ENCODE peak calls at places on chromosomes 5 and 9, in five cellular contexts. One of them, this sample, is unnamed.

GRCh38 chr5:95946451-95946850 is 15.2 kb downstream of the ELL2 start:
- DNase-seq in PC-3: no peak
- DNase-seq in uterus: no peak
- DNase-seq in heart right ventricle: no peak
- DNase-seq in HepG2: peak; percentile 48
- DNase-seq in this sample: no peak

GRCh38 chr5:55218966-55219365 is 8.1 kb downstream of the MCIDAS start:
- DNase-seq in PC-3: peak; percentile 79
- DNase-seq in uterus: no peak
- DNase-seq in heart right ventricle: no peak
- DNase-seq in HepG2: no peak
- DNase-seq in this sample: peak; percentile 85

GRCh38 chr5:35954175-35954574 is 15.8 kb upstream of the CAPSL start:
- DNase-seq in PC-3: no peak
- DNase-seq in uterus: no peak
- DNase-seq in heart right ventricle: no peak
- DNase-seq in HepG2: no peak
- DNase-seq in this sample: no peak

GRCh38 chr5:143243103-143243502 is 160.4 kb downstream of the NR3C1 start:
- DNase-seq in PC-3: no peak
- DNase-seq in uterus: no peak
- DNase-seq in heart right ventricle: no peak
- DNase-seq in HepG2: no peak
- DNase-seq in this sample: no peak

GRCh38 chr5:8814081-8814480 is 731.8 kb downstream of the SEMA5A start:
- DNase-seq in PC-3: no peak
- DNase-seq in uterus: no peak
- DNase-seq in heart right ventricle: no peak
- DNase-seq in HepG2: no peak
- DNase-seq in this sample: no peak

GRCh38 chr9:93958121-93958874 is 3.1 kb upstream of the BARX1 start:
- DNase-seq in PC-3: no peak
- DNase-seq in uterus: no peak
- DNase-seq in heart right ventricle: no peak
- DNase-seq in HepG2: no peak
- DNase-seq in this sample: no peak

GRCh38 chr9:91867740-91868139 is 82.3 kb downstream of the ROR2 start:
- DNase-seq in PC-3: no peak
- DNase-seq in uterus: no peak
- DNase-seq in heart right ventricle: no peak
- DNase-seq in HepG2: no peak
- DNase-seq in this sample: no peak

GRCh38 chr5:102090770-102091169 is 205.3 kb downstream of the SLCO4C1 start:
- DNase-seq in PC-3: peak; percentile 53
- DNase-seq in uterus: no peak
- DNase-seq in heart right ventricle: no peak
- DNase-seq in HepG2: peak; percentile 77
- DNase-seq in this sample: no peak

GRCh38 chr5:118577621-118578020 is 410.7 kb downstream of the DTWD2 start:
- DNase-seq in PC-3: no peak
- DNase-seq in uterus: no peak
- DNase-seq in heart right ventricle: no peak
- DNase-seq in HepG2: no peak
- DNase-seq in this sample: no peak

GRCh38 chr5:17024686-17025180 is 88.6 kb upstream of the MYO10 start:
- DNase-seq in PC-3: peak; percentile 77
- DNase-seq in uterus: no peak
- DNase-seq in heart right ventricle: no peak
- DNase-seq in HepG2: no peak
- DNase-seq in this sample: no peak
- H3K4me1 ChIP-seq in PC-3: peaks cover 6% of the 10 kb centered on the region
- H3K4me1 ChIP-seq in uterus: no peaks in the 10 kb centered on the region
- H3K4me1 ChIP-seq in heart right ventricle: no peaks in the 10 kb centered on the region
- H3K4me1 ChIP-seq in HepG2: no peaks in the 10 kb centered on the region
- H3K4me1 ChIP-seq in this sample: no peaks in the 10 kb centered on the region

GRCh38 chr9:130837002-130837511 is 2.0 kb downstream of the ABL1 start:
- DNase-seq in PC-3: no peak
- DNase-seq in uterus: no peak
- DNase-seq in heart right ventricle: no peak
- DNase-seq in HepG2: peak; percentile 69
- DNase-seq in this sample: no peak
- H3K4me3 ChIP-seq in PC-3: peak overlapping the region; percentile 73
- H3K4me3 ChIP-seq in uterus: peak overlapping the region; percentile 85
- H3K4me3 ChIP-seq in heart right ventricle: peak overlapping the region; percentile 63
- H3K4me3 ChIP-seq in HepG2: peak overlapping the region; percentile 66
- H3K4me3 ChIP-seq in this sample: no peak overlapping the region

GRCh38 chr9:117454711-117455110 is 39.9 kb upstream of the ASTN2 start:
- DNase-seq in PC-3: no peak
- DNase-seq in uterus: no peak
- DNase-seq in heart right ventricle: no peak
- DNase-seq in HepG2: no peak
- DNase-seq in this sample: no peak

GRCh38 chr9:117448066-117448465 is 33.2 kb upstream of the ASTN2 start:
- DNase-seq in PC-3: no peak
- DNase-seq in uterus: no peak
- DNase-seq in heart right ventricle: no peak
- DNase-seq in HepG2: no peak
- DNase-seq in this sample: no peak

DNA sequence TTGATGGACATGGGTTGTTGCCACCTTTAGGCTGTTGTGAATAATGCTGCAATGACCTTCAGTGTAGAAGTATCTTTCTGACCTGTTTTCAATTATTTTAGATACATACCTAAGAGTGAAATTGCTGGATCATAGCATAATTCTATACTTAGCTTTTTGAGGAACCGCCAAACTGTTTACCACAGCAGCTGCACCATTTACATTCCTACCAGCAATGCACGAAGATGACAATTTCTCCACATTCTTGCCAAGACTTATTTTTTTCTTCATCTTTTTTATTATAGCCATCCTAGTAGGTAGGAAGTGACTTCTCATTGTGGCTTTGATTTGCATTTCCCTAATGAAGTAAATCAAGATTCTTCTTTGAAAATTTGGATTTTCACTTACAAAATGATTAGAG is 36.5 kb upstream of the ASTN2 start:
- DNase-seq in PC-3: no peak
- DNase-seq in uterus: no peak
- DNase-seq in heart right ventricle: no peak
- DNase-seq in HepG2: no peak
- DNase-seq in this sample: no peak
- H3K4me1 ChIP-seq in PC-3: no peaks in the 10 kb centered on the region
- H3K4me1 ChIP-seq in uterus: no peaks in the 10 kb centered on the region
- H3K4me1 ChIP-seq in heart right ventricle: no peaks in the 10 kb centered on the region
- H3K4me1 ChIP-seq in HepG2: no peaks in the 10 kb centered on the region
- H3K4me1 ChIP-seq in this sample: no peaks in the 10 kb centered on the region

GRCh38 chr5:141875795-141876627 is 2.2 kb downstream of the PCDH1 start:
- DNase-seq in PC-3: peak; percentile 51
- DNase-seq in uterus: no peak
- DNase-seq in heart right ventricle: peak; percentile 39
- DNase-seq in HepG2: no peak
- DNase-seq in this sample: peak; percentile 88

GRCh38 chr5:141873933-141874261 is 4.3 kb downstream of the PCDH1 start:
- DNase-seq in PC-3: no peak
- DNase-seq in uterus: no peak
- DNase-seq in heart right ventricle: no peak
- DNase-seq in HepG2: no peak
- DNase-seq in this sample: no peak

GRCh38 chr5:141874262-141874964 is 3.8 kb downstream of the PCDH1 start:
- DNase-seq in PC-3: no peak
- DNase-seq in uterus: no peak
- DNase-seq in heart right ventricle: no peak
- DNase-seq in HepG2: peak; percentile 37
- DNase-seq in this sample: peak; percentile 82

GRCh38 chr5:141876628-141877477 is 1.4 kb downstream of the PCDH1 start:
- DNase-seq in PC-3: peak; percentile 50
- DNase-seq in uterus: no peak
- DNase-seq in heart right ventricle: no peak
- DNase-seq in HepG2: no peak
- DNase-seq in this sample: peak; percentile 62

GRCh38 chr5:141875022-141875740 is 3.0 kb downstream of the PCDH1 start:
- DNase-seq in PC-3: no peak
- DNase-seq in uterus: no peak
- DNase-seq in heart right ventricle: no peak
- DNase-seq in HepG2: no peak
- DNase-seq in this sample: no peak
- H3K4me3 ChIP-seq in PC-3: peak overlapping the region; percentile 81
- H3K4me3 ChIP-seq in uterus: no peak overlapping the region
- H3K4me3 ChIP-seq in heart right ventricle: peak overlapping the region; percentile 87
- H3K4me3 ChIP-seq in HepG2: peak overlapping the region; percentile 23
- H3K4me3 ChIP-seq in this sample: no peak overlapping the region

GRCh38 chr5:177491983-177492746 is 5.2 kb downstream of the PDLIM7 start:
- DNase-seq in PC-3: no peak
- DNase-seq in uterus: no peak
- DNase-seq in heart right ventricle: no peak
- DNase-seq in HepG2: no peak
- DNase-seq in this sample: no peak
- H3K4me1 ChIP-seq in PC-3: peaks cover 36% of the 10 kb centered on the region
- H3K4me1 ChIP-seq in uterus: peaks cover 17% of the 10 kb centered on the region
- H3K4me1 ChIP-seq in heart right ventricle: peaks cover 53% of the 10 kb centered on the region
- H3K4me1 ChIP-seq in HepG2: peaks cover 28% of the 10 kb centered on the region
- H3K4me1 ChIP-seq in this sample: peaks cover 29% of the 10 kb centered on the region

GRCh38 chr5:44387911-44388310 is 1.3 kb downstream of the FGF10 start:
- DNase-seq in PC-3: no peak
- DNase-seq in uterus: no peak
- DNase-seq in heart right ventricle: no peak
- DNase-seq in HepG2: no peak
- DNase-seq in this sample: no peak

GRCh38 chr5:44387391-44387790 is 1.8 kb downstream of the FGF10 start:
- DNase-seq in PC-3: no peak
- DNase-seq in uterus: no peak
- DNase-seq in heart right ventricle: no peak
- DNase-seq in HepG2: no peak
- DNase-seq in this sample: no peak

GRCh38 chr5:44390332-44390731 is 1.1 kb upstream of the FGF10 start:
- DNase-seq in PC-3: no peak
- DNase-seq in uterus: no peak
- DNase-seq in heart right ventricle: no peak
- DNase-seq in HepG2: no peak
- DNase-seq in this sample: no peak

GRCh38 chr5:44388504-44389409 is 463 bp downstream of the FGF10 start:
- DNase-seq in PC-3: no peak
- DNase-seq in uterus: peak; percentile 17
- DNase-seq in heart right ventricle: peak; percentile 8
- DNase-seq in HepG2: no peak
- DNase-seq in this sample: no peak

GRCh38 chr5:44389410-44389879 is at the start of gene FGF10:
- DNase-seq in PC-3: no peak
- DNase-seq in uterus: peak; percentile 41
- DNase-seq in heart right ventricle: peak; percentile 20
- DNase-seq in HepG2: no peak
- DNase-seq in this sample: peak; percentile 27
- H3K4me3 ChIP-seq in PC-3: peak within 1 kb of the TSS; percentile 11
- H3K4me3 ChIP-seq in uterus: peak within 1 kb of the TSS; percentile 43
- H3K4me3 ChIP-seq in heart right ventricle: peak within 1 kb of the TSS; percentile 51
- H3K4me3 ChIP-seq in HepG2: no peak within 1 kb of the TSS
- H3K4me3 ChIP-seq in this sample: no peak within 1 kb of the TSS

GRCh38 chr9:98708933-98709911 is at the start of gene GABBR2:
- DNase-seq in PC-3: no peak
- DNase-seq in uterus: no peak
- DNase-seq in heart right ventricle: peak; percentile 18
- DNase-seq in HepG2: no peak
- DNase-seq in this sample: no peak

GRCh38 chr9:98707158-98708102 is 1.3 kb downstream of the GABBR2 start:
- DNase-seq in PC-3: peak; percentile 61
- DNase-seq in uterus: no peak
- DNase-seq in heart right ventricle: peak; percentile 29
- DNase-seq in HepG2: peak; percentile 17
- DNase-seq in this sample: peak; percentile 19

GRCh38 chr9:98708103-98708932 is 417 bp downstream of the GABBR2 start:
- DNase-seq in PC-3: no peak
- DNase-seq in uterus: no peak
- DNase-seq in heart right ventricle: no peak
- DNase-seq in HepG2: no peak
- DNase-seq in this sample: no peak

GRCh38 chr9:98709968-98710965 is 1.5 kb upstream of the GABBR2 start:
- DNase-seq in PC-3: peak; percentile 40
- DNase-seq in uterus: no peak
- DNase-seq in heart right ventricle: no peak
- DNase-seq in HepG2: no peak
- DNase-seq in this sample: no peak

DNA sequence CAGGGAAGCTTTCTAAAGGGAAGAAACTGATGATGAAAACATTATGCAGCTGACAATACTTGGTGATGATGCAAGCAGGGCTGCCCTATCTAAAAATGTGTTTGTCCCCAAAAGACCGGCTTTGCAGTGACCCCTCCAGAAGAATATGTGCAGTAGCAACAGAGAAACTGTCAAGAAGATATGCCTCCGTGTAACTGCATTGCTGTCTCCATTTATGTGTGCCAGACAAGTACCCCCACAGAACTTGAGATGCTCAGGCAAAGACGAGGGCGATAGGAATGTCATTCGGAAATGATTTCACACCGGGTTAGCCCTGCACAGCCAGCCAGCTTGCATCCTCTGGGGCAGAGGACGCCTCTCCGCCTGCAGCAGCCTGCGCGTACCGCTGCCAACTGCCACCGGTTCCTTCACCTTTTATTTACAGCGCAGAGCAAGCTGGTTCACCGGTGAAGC is 2.1 kb downstream of the GABBR2 start:
- DNase-seq in PC-3: peak; percentile 19
- DNase-seq in uterus: no peak
- DNase-seq in heart right ventricle: no peak
- DNase-seq in HepG2: no peak
- DNase-seq in this sample: no peak
- H3K4me1 ChIP-seq in PC-3: no peaks in the 10 kb centered on the region
- H3K4me1 ChIP-seq in uterus: no peaks in the 10 kb centered on the region
- H3K4me1 ChIP-seq in heart right ventricle: peaks cover 8% of the 10 kb centered on the region
- H3K4me1 ChIP-seq in HepG2: peaks cover 16% of the 10 kb centered on the region
- H3K4me1 ChIP-seq in this sample: no peaks in the 10 kb centered on the region

DNA sequence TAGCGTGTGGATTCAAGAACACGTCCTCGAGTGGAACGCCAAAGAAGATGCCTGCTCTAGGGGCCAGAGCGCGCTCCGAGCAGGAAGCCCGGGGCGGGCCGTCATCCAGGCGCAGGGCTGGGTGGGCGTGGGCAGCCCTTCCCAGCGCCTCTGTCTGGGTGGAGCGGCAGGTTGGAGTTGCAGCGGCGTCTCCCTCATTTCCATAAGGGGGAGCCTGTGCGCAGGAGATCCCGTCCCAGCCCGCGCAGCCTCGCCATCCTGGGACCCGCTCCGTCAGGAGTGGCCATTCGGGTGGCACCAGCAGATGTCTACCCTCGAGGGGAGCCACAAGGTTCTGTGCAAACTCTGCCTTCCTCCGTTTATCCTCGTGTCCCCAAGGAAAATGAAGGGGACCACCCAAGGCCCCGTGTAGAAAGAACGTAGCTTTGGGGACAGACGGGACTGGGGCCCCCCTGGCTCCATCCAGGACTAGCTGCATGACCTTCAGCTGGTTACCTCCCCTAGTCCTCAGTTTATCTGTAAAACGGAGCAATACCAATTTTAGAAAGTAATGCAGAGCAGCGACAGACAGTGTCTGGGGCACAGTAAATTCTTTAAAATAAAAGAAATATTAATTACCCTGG is 155.5 kb upstream of the SMIM23 start:
- DNase-seq in PC-3: peak; percentile 68
- DNase-seq in uterus: peak; percentile 50
- DNase-seq in heart right ventricle: peak; percentile 70
- DNase-seq in HepG2: no peak
- DNase-seq in this sample: peak; percentile 39
- H3K4me3 ChIP-seq in PC-3: peak overlapping the region; percentile 51
- H3K4me3 ChIP-seq in uterus: no peak overlapping the region
- H3K4me3 ChIP-seq in heart right ventricle: peak overlapping the region; percentile 20
- H3K4me3 ChIP-seq in HepG2: no peak overlapping the region
- H3K4me3 ChIP-seq in this sample: no peak overlapping the region